ENCODE peak calls at places on chromosomes 1 and 21, in seven cellular contexts. One of them, this sample, is unnamed.

GRCh38 chr1:22930235-22930912 is 42.3 kb downstream of the LACTBL1 start:
- DNase-seq in mesendoderm: peak
- DNase-seq in IMR-90: peak
- DNase-seq in mesenchymal stem cell: peak
- DNase-seq in H9: peak
- DNase-seq in trophoblast cell: peak
- DNase-seq in H1: peak
- DNase-seq in this sample: peak

GRCh38 chr21:14957836-14958235 is 107.0 kb downstream of the NRIP1 start:
- DNase-seq in mesendoderm: no peak
- DNase-seq in IMR-90: peak
- DNase-seq in mesenchymal stem cell: no peak
- DNase-seq in H9: no peak
- DNase-seq in trophoblast cell: no peak
- DNase-seq in H1: no peak
- DNase-seq in this sample: no peak

GRCh38 chr21:39132248-39132647 is 51.0 kb downstream of the PSMG1 start:
- DNase-seq in mesendoderm: no peak
- DNase-seq in IMR-90: peak
- DNase-seq in mesenchymal stem cell: no peak
- DNase-seq in H9: no peak
- DNase-seq in trophoblast cell: no peak
- DNase-seq in H1: no peak
- DNase-seq in this sample: no peak

GRCh38 chr1:81187636-81188035 is 613.1 kb upstream of the ADGRL2 start:
- DNase-seq in mesendoderm: no peak
- DNase-seq in IMR-90: no peak
- DNase-seq in mesenchymal stem cell: no peak
- DNase-seq in H9: no peak
- DNase-seq in trophoblast cell: no peak
- DNase-seq in H1: no peak
- DNase-seq in this sample: no peak

GRCh38 chr1:67803380-67804279 is 29.6 kb downstream of the GNG12 start:
- DNase-seq in mesendoderm: no peak
- DNase-seq in IMR-90: no peak
- DNase-seq in mesenchymal stem cell: no peak
- DNase-seq in H9: no peak
- DNase-seq in trophoblast cell: peak
- DNase-seq in H1: no peak
- DNase-seq in this sample: no peak

GRCh38 chr21:26555554-26555953 is 17.5 kb downstream of the CYYR1 start:
- DNase-seq in mesendoderm: no peak
- DNase-seq in IMR-90: no peak
- DNase-seq in mesenchymal stem cell: no peak
- DNase-seq in H9: no peak
- DNase-seq in trophoblast cell: no peak
- DNase-seq in H1: no peak
- DNase-seq in this sample: no peak

GRCh38 chr21:46625759-46626158 is 9.7 kb upstream of the PRMT2 start:
- DNase-seq in mesendoderm: no peak
- DNase-seq in IMR-90: no peak
- DNase-seq in mesenchymal stem cell: no peak
- DNase-seq in H9: no peak
- DNase-seq in trophoblast cell: no peak
- DNase-seq in H1: no peak
- DNase-seq in this sample: no peak

GRCh38 chr21:46060596-46061061 is 37.3 kb upstream of the COL6A2 start:
- DNase-seq in mesendoderm: no peak
- DNase-seq in IMR-90: peak
- DNase-seq in mesenchymal stem cell: peak
- DNase-seq in H9: no peak
- DNase-seq in trophoblast cell: no peak
- DNase-seq in H1: no peak
- DNase-seq in this sample: no peak

GRCh38 chr1:209222826-209223225 is 360.7 kb upstream of the CAMK1G start:
- DNase-seq in mesendoderm: no peak
- DNase-seq in IMR-90: no peak
- DNase-seq in mesenchymal stem cell: no peak
- DNase-seq in H9: no peak
- DNase-seq in trophoblast cell: no peak
- DNase-seq in H1: no peak
- DNase-seq in this sample: no peak

GRCh38 chr1:43008425-43009108 is 49.9 kb upstream of the SLC2A1 start:
- DNase-seq in mesendoderm: peak
- DNase-seq in IMR-90: no peak
- DNase-seq in mesenchymal stem cell: peak
- DNase-seq in H9: peak
- DNase-seq in trophoblast cell: peak
- DNase-seq in H1: peak
- DNase-seq in this sample: peak

GRCh38 chr1:36182734-36183133 is 26.8 kb downstream of the MAP7D1 start:
- DNase-seq in mesendoderm: peak
- DNase-seq in IMR-90: no peak
- DNase-seq in mesenchymal stem cell: no peak
- DNase-seq in H9: peak
- DNase-seq in trophoblast cell: no peak
- DNase-seq in H1: no peak
- DNase-seq in this sample: no peak

GRCh38 chr1:57544345-57544744 is 120.5 kb upstream of the DAB1 start:
- DNase-seq in mesendoderm: no peak
- DNase-seq in IMR-90: no peak
- DNase-seq in mesenchymal stem cell: no peak
- DNase-seq in H9: no peak
- DNase-seq in trophoblast cell: no peak
- DNase-seq in H1: no peak
- DNase-seq in this sample: no peak

GRCh38 chr1:194196562-194196961 is 1010.1 kb upstream of the B3GALT2 start:
- DNase-seq in mesendoderm: no peak
- DNase-seq in IMR-90: no peak
- DNase-seq in mesenchymal stem cell: no peak
- DNase-seq in H9: no peak
- DNase-seq in trophoblast cell: no peak
- DNase-seq in H1: no peak
- DNase-seq in this sample: no peak

GRCh38 chr21:45537111-45537745 is 5.0 kb downstream of the SLC19A1 start:
- DNase-seq in mesendoderm: no peak
- DNase-seq in IMR-90: no peak
- DNase-seq in mesenchymal stem cell: no peak
- DNase-seq in H9: no peak
- DNase-seq in trophoblast cell: no peak
- DNase-seq in H1: no peak
- DNase-seq in this sample: no peak

DNA sequence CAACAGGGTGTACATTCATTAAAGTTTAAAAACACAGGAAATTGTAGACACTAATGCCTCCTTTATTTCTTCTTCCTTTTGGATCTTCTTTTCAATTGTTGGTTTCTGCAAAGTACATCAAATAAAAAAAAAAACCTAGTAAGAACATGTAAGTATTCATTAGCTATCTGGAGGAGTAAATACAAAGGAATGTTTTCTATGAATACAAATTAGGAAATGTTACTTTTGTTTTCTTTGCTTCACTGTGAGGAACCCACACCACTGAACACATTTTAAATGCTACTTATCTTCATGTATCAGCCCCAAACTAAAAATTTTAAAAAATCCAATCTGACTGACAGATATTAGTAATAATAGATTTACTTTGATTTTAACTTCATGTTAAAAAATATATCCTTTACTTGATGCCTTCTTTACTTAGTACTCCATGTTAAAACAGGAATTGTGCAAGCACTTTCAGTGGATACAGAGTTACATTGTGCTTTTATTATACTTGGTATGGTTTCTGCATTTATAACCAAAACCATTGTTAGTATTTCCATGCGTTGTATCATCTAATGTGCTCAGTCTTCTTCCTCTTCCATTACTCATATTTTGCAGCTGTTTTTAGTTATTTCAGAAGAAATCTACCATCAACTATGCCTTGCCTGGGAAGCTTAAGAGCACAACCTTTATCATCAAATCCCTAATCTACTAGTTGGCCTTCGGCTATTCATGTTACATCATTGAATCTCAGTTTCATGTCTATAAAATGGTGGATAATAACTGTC is 236.9 kb upstream of the DPYD start:
- DNase-seq in mesendoderm: no peak
- DNase-seq in IMR-90: peak
- DNase-seq in mesenchymal stem cell: no peak
- DNase-seq in H9: no peak
- DNase-seq in trophoblast cell: no peak
- DNase-seq in H1: no peak
- DNase-seq in this sample: no peak
- H2BK120ac ChIP-seq in mesendoderm: no peak
- H2BK120ac ChIP-seq in IMR-90: no peak
- H2BK120ac ChIP-seq in mesenchymal stem cell: no peak
- H2BK120ac ChIP-seq in H9: no peak
- H2BK120ac ChIP-seq in trophoblast cell: no peak
- H2BK120ac ChIP-seq in H1: no peak
- H2BK120ac ChIP-seq in this sample: no peak

GRCh38 chr1:110114173-110114572 is 1.9 kb downstream of the UBL4B start:
- DNase-seq in mesendoderm: no peak
- DNase-seq in IMR-90: no peak
- DNase-seq in mesenchymal stem cell: no peak
- DNase-seq in H9: no peak
- DNase-seq in trophoblast cell: no peak
- DNase-seq in H1: no peak
- DNase-seq in this sample: no peak

GRCh38 chr1:110112656-110113055 is 413 bp downstream of the UBL4B start:
- DNase-seq in mesendoderm: no peak
- DNase-seq in IMR-90: no peak
- DNase-seq in mesenchymal stem cell: no peak
- DNase-seq in H9: no peak
- DNase-seq in trophoblast cell: no peak
- DNase-seq in H1: no peak
- DNase-seq in this sample: no peak

GRCh38 chr1:110112143-110112542 is at the start of gene UBL4B:
- DNase-seq in mesendoderm: no peak
- DNase-seq in IMR-90: no peak
- DNase-seq in mesenchymal stem cell: no peak
- DNase-seq in H9: no peak
- DNase-seq in trophoblast cell: no peak
- DNase-seq in H1: no peak
- DNase-seq in this sample: no peak

GRCh38 chr1:110114784-110115183 is 2.5 kb downstream of the UBL4B start:
- DNase-seq in mesendoderm: no peak
- DNase-seq in IMR-90: no peak
- DNase-seq in mesenchymal stem cell: no peak
- DNase-seq in H9: no peak
- DNase-seq in trophoblast cell: no peak
- DNase-seq in H1: no peak
- DNase-seq in this sample: no peak

DNA sequence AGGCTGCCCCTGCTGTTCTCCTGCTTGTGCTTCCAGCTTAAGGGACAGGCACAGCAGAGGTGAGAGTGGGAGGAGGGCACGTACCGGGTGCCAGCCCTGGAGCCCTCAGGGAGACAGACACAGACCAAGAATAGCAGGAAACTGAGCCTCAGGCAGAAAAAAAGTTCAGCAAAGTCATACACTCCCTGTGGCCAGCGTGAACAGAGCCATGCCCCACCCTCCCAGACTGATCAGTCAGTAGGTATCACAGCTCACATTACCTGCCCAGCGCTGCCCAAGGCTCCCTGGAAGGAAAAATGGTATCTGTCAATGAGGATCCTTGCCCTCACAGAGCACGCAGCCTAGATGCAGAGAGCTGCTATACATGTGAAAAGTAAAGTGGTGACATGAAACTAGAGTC is 1.3 kb downstream of the UBL4B start:
- DNase-seq in mesendoderm: no peak
- DNase-seq in IMR-90: no peak
- DNase-seq in mesenchymal stem cell: no peak
- DNase-seq in H9: no peak
- DNase-seq in trophoblast cell: no peak
- DNase-seq in H1: no peak
- DNase-seq in this sample: no peak
- H2BK120ac ChIP-seq in mesendoderm: no peak
- H2BK120ac ChIP-seq in IMR-90: no peak
- H2BK120ac ChIP-seq in mesenchymal stem cell: no peak
- H2BK120ac ChIP-seq in H9: no peak
- H2BK120ac ChIP-seq in trophoblast cell: no peak
- H2BK120ac ChIP-seq in H1: no peak
- H2BK120ac ChIP-seq in this sample: no peak

GRCh38 chr1:205259998-205260397 is 32.3 kb downstream of the TMCC2 start:
- DNase-seq in mesendoderm: no peak
- DNase-seq in IMR-90: no peak
- DNase-seq in mesenchymal stem cell: no peak
- DNase-seq in H9: no peak
- DNase-seq in trophoblast cell: no peak
- DNase-seq in H1: no peak
- DNase-seq in this sample: no peak
- H2BK120ac ChIP-seq in mesendoderm: no peak
- H2BK120ac ChIP-seq in IMR-90: no peak
- H2BK120ac ChIP-seq in mesenchymal stem cell: no peak
- H2BK120ac ChIP-seq in H9: no peak
- H2BK120ac ChIP-seq in trophoblast cell: peak
- H2BK120ac ChIP-seq in H1: no peak
- H2BK120ac ChIP-seq in this sample: no peak

GRCh38 chr1:184406454-184406853 is 19.6 kb downstream of the C1orf21 start:
- DNase-seq in mesendoderm: no peak
- DNase-seq in IMR-90: no peak
- DNase-seq in mesenchymal stem cell: no peak
- DNase-seq in H9: no peak
- DNase-seq in trophoblast cell: no peak
- DNase-seq in H1: no peak
- DNase-seq in this sample: no peak
- H2BK120ac ChIP-seq in mesendoderm: no peak
- H2BK120ac ChIP-seq in IMR-90: no peak
- H2BK120ac ChIP-seq in mesenchymal stem cell: no peak
- H2BK120ac ChIP-seq in H9: no peak
- H2BK120ac ChIP-seq in trophoblast cell: no peak
- H2BK120ac ChIP-seq in H1: no peak
- H2BK120ac ChIP-seq in this sample: no peak

This sample was measured in neuronal stem cell.